ENCODE peak calls at places on chromosome 13, in five cellular contexts. One of them, this sample, is unnamed.

GRCh38 chr13:73608157-73608516 is 526.1 kb downstream of the KLF12 start:
- DNase-seq in H9: no peak
- DNase-seq in trophoblast cell: no peak
- DNase-seq in H1: no peak
- DNase-seq in neuronal stem cell: no peak
- DNase-seq in this sample: no peak

GRCh38 chr13:114282143-114282685 is 813 bp downstream of the UPF3A start:
- DNase-seq in H1: no peak
- DNase-seq in H9: peak; percentile 40
- DNase-seq in neuronal stem cell: peak; percentile 69
- DNase-seq in trophoblast cell: peak; percentile 73
- DNase-seq in this sample: peak; percentile 87

GRCh38 chr13:51435002-51435578 is 17.7 kb downstream of the INTS6 start:
- DNase-seq in H9: no peak
- DNase-seq in H1: no peak
- DNase-seq in trophoblast cell: no peak
- DNase-seq in neuronal stem cell: no peak
- DNase-seq in this sample: peak; percentile 51

GRCh38 chr13:33665776-33666175 is 152.2 kb upstream of the RFC3 start:
- DNase-seq in trophoblast cell: no peak
- DNase-seq in neuronal stem cell: no peak
- DNase-seq in H9: no peak
- DNase-seq in H1: no peak
- DNase-seq in this sample: no peak

GRCh38 chr13:44271915-44272341 is 101.7 kb upstream of the SERP2 start:
- DNase-seq in H9: no peak
- DNase-seq in trophoblast cell: no peak
- DNase-seq in H1: no peak
- DNase-seq in neuronal stem cell: no peak
- DNase-seq in this sample: peak; percentile 31

GRCh38 chr13:109162248-109163051 is 533.0 kb downstream of the MYO16 start:
- DNase-seq in H9: no peak
- DNase-seq in neuronal stem cell: no peak
- DNase-seq in trophoblast cell: no peak
- DNase-seq in H1: no peak
- DNase-seq in this sample: no peak

GRCh38 chr13:41295973-41296372 is 15.1 kb upstream of the NAA16 start:
- DNase-seq in neuronal stem cell: no peak
- DNase-seq in trophoblast cell: no peak
- DNase-seq in H1: no peak
- DNase-seq in H9: no peak
- DNase-seq in this sample: no peak

GRCh38 chr13:51785592-51786424 is 18.2 kb downstream of the DHRS12 start:
- DNase-seq in neuronal stem cell: no peak
- DNase-seq in H9: no peak
- DNase-seq in H1: no peak
- DNase-seq in trophoblast cell: peak; percentile 20
- DNase-seq in this sample: peak; percentile 62

GRCh38 chr13:105035092-105035491 is 1500.4 kb downstream of the EFNB2 start:
- DNase-seq in H1: no peak
- DNase-seq in trophoblast cell: no peak
- DNase-seq in neuronal stem cell: no peak
- DNase-seq in H9: no peak
- DNase-seq in this sample: no peak

GRCh38 chr13:87311165-87311564 is 360.0 kb upstream of the SLITRK5 start:
- DNase-seq in trophoblast cell: no peak
- DNase-seq in neuronal stem cell: no peak
- DNase-seq in H1: no peak
- DNase-seq in H9: no peak
- DNase-seq in this sample: peak; percentile 40

GRCh38 chr13:97856001-97856675 is 97.3 kb upstream of the IPO5 start:
- DNase-seq in trophoblast cell: no peak
- DNase-seq in neuronal stem cell: peak; percentile 14
- DNase-seq in H9: no peak
- DNase-seq in H1: no peak
- DNase-seq in this sample: no peak

GRCh38 chr13:106596287-106596937 is 28.5 kb upstream of the ARGLU1 start:
- DNase-seq in trophoblast cell: no peak
- DNase-seq in H1: no peak
- DNase-seq in H9: no peak
- DNase-seq in neuronal stem cell: no peak
- DNase-seq in this sample: no peak

GRCh38 chr13:49063526-49063925 is 87.8 kb downstream of the FNDC3A start:
- DNase-seq in trophoblast cell: peak; percentile 79
- DNase-seq in neuronal stem cell: no peak
- DNase-seq in H1: no peak
- DNase-seq in H9: no peak
- DNase-seq in this sample: no peak

DNA sequence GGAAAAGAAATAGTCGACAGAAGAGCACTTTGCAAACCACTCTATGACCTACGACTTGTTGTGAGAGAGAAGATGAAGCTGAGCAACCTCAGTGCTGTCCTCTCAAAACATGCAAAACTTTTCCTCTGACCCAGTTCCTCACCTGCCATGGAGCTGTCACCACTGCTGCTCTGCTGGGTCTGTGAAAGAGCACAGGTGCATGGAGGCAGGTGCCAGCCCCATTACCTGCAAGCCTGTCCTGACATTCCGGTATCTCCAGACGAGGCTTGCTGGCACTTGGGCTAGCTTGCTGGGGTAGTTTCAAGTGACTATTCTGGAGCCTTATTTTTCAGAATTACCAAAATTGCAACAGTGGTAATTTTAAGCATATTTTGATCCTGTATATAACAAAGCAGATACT is 49.5 kb upstream of the RFXAP start:
- DNase-seq in H9: no peak
- DNase-seq in trophoblast cell: no peak
- DNase-seq in H1: no peak
- DNase-seq in neuronal stem cell: no peak
- DNase-seq in this sample: no peak
- H3K4ac ChIP-seq in H9: no peak overlapping the region
- H3K4ac ChIP-seq in trophoblast cell: no peak overlapping the region
- H3K4ac ChIP-seq in H1: no peak overlapping the region
- H3K4ac ChIP-seq in neuronal stem cell: no peak overlapping the region
- H3K4ac ChIP-seq in this sample: no peak overlapping the region

DNA sequence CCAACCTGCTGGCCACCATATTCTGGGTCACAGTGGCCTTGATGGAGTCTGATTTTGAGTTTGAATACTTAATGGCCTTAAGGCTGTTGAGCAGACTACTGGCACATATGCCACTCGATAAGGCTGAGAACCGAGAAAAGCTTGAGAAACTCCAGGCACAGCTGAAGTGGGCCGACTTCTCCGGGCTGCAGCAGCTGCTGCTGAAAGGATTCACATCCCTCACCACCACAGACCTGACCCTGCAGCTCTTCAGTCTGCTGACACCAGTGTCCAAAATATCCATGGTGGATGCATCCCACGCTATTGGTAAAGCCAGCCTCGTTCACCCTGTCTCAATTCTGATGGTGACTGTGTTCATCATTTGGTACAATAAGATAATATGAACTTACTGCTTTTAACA is 77.5 kb downstream of the ZAR1L start:
- DNase-seq in H9: no peak
- DNase-seq in trophoblast cell: no peak
- DNase-seq in neuronal stem cell: no peak
- DNase-seq in H1: no peak
- DNase-seq in this sample: no peak
- H2BK12ac ChIP-seq in H9: no peak overlapping the region
- H2BK12ac ChIP-seq in trophoblast cell: no peak overlapping the region
- H2BK12ac ChIP-seq in neuronal stem cell: no peak overlapping the region
- H2BK12ac ChIP-seq in H1: no peak overlapping the region
- H2BK12ac ChIP-seq in this sample: no peak overlapping the region

DNA sequence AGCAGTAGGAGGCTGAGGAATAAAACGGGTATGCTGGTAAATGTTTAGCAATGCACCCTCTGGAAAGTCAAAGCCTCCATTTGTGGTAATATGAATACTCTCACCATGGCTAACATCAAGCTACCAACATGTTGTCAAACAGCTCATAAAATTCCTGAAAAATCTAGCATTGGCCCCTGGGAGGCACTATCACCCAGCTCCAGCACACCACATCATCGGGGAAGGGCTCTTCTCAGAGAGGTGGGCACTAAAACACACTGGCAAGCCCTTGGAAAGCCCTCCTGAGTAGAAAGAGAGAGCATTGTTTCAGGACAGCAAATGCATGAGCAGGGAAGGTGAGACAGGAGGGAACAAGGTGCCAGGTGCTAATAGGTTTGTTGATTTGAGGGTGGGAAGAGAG is 53.9 kb upstream of the FLT1 start:
- DNase-seq in H9: no peak
- DNase-seq in neuronal stem cell: no peak
- DNase-seq in H1: no peak
- DNase-seq in trophoblast cell: no peak
- DNase-seq in this sample: no peak
- H3K4ac ChIP-seq in H9: no peak overlapping the region
- H3K4ac ChIP-seq in neuronal stem cell: no peak overlapping the region
- H3K4ac ChIP-seq in H1: no peak overlapping the region
- H3K4ac ChIP-seq in trophoblast cell: no peak overlapping the region
- H3K4ac ChIP-seq in this sample: no peak overlapping the region

GRCh38 chr13:79516590-79516989 is 35.6 kb downstream of the NDFIP2 start:
- DNase-seq in neuronal stem cell: no peak
- DNase-seq in trophoblast cell: no peak
- DNase-seq in H9: no peak
- DNase-seq in H1: no peak
- DNase-seq in this sample: no peak
- H2BK12ac ChIP-seq in neuronal stem cell: no peak overlapping the region
- H2BK12ac ChIP-seq in trophoblast cell: no peak overlapping the region
- H2BK12ac ChIP-seq in H9: no peak overlapping the region
- H2BK12ac ChIP-seq in H1: no peak overlapping the region
- H2BK12ac ChIP-seq in this sample: no peak overlapping the region

DNA sequence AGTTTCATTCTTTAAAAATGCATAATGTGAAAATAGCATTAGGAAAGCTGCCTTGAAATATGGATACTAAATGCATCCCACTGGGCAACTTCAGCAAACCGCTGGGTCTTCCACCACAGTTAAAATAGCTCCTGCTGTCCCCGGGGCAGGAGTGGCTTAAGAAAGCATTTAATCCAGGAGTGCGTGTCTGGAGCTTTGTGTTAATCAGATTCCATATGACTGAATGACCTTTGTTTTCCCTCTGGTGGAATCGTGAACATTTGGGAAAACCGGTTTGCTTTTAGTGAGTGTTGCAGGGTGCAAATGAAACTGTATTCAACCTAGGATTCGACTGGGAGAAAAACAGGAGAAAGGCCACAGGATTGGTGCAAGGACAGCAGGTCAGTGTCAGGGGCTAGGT is 237.6 kb upstream of the MAB21L1 start:
- DNase-seq in trophoblast cell: peak; percentile 78
- DNase-seq in H1: no peak
- DNase-seq in neuronal stem cell: no peak
- DNase-seq in H9: no peak
- DNase-seq in this sample: no peak
- H3K4ac ChIP-seq in trophoblast cell: no peak overlapping the region
- H3K4ac ChIP-seq in H1: no peak overlapping the region
- H3K4ac ChIP-seq in neuronal stem cell: no peak overlapping the region
- H3K4ac ChIP-seq in H9: no peak overlapping the region
- H3K4ac ChIP-seq in this sample: no peak overlapping the region

GRCh38 chr13:36323408-36323807 is 22.8 kb downstream of the SPART start:
- DNase-seq in H1: no peak
- DNase-seq in neuronal stem cell: no peak
- DNase-seq in trophoblast cell: no peak
- DNase-seq in H9: no peak
- DNase-seq in this sample: no peak
- H2BK12ac ChIP-seq in H1: no peak overlapping the region
- H2BK12ac ChIP-seq in neuronal stem cell: no peak overlapping the region
- H2BK12ac ChIP-seq in trophoblast cell: peak overlapping the region; percentile 95
- H2BK12ac ChIP-seq in H9: no peak overlapping the region
- H2BK12ac ChIP-seq in this sample: no peak overlapping the region